ENCODE peak calls at places on chromosomes 5 and 9, in eight cellular contexts. D, R, P, V, Z, W, K and L are unnamed samples.

GRCh38 chr5:121408778-121409177 is 442.9 kb upstream of the FTMT start:
- DNase-seq in D (no peak), R (no peak), P (no peak), V (no peak), Z (no peak), W (no peak), K (no peak), L (no peak)

GRCh38 chr5:19855453-19855852 is 132.5 kb downstream of the CDH18 start:
- DNase-seq in D (no peak), R (no peak), P (peak), V (no peak), Z (no peak), W (no peak), K (no peak), L (no peak)

GRCh38 chr5:73170522-73170921 is 2.5 kb upstream of the TMEM174 start:
- DNase-seq in D (peak), R (no peak), P (no peak), V (peak), Z (peak), W (no peak), K (peak), L (no peak)

GRCh38 chr9:16625106-16625505 is 245.4 kb downstream of the BNC2 start:
- DNase-seq in D (no peak), R (no peak), P (no peak), V (no peak), Z (no peak), W (no peak), K (no peak), L (no peak)

GRCh38 chr9:98634680-98635079 is 74.1 kb downstream of the GABBR2 start:
- DNase-seq in D (no peak), R (no peak), P (no peak), V (no peak), Z (no peak), W (no peak), K (no peak), L (no peak)

GRCh38 chr9:89629096-89629976 is 24.5 kb downstream of the GADD45G start:
- DNase-seq in D (no peak), R (no peak), P (no peak), V (no peak), Z (no peak), W (no peak), K (no peak), L (no peak)

GRCh38 chr5:32942225-32942989 is 231.3 kb downstream of the NPR3 start:
- DNase-seq in D (peak), R (no peak), P (peak), V (peak), Z (peak), W (peak), K (peak), L (no peak)

GRCh38 chr9:16449331-16449730 is 421.1 kb downstream of the BNC2 start:
- DNase-seq in D (no peak), R (no peak), P (no peak), V (no peak), Z (no peak), W (no peak), K (no peak), L (no peak)

GRCh38 chr5:14914603-14915277 is 43.2 kb upstream of the ANKH start:
- DNase-seq in D (peak), R (no peak), P (no peak), V (peak), Z (no peak), W (peak), K (no peak), L (peak)

GRCh38 chr5:150352531-150353394 is 4.7 kb upstream of the TCOF1 start:
- DNase-seq in D (no peak), R (no peak), P (no peak), V (peak), Z (no peak), W (no peak), K (no peak), L (peak)

GRCh38 chr5:167587768-167588167 is 703.7 kb upstream of the WWC1 start:
- DNase-seq in D (peak), R (no peak), P (peak), V (peak), Z (no peak), W (peak), K (peak), L (peak)

GRCh38 chr9:79551586-79551985 is 20.2 kb upstream of the TLE4 start:
- DNase-seq in D (peak), R (no peak), P (no peak), V (no peak), Z (no peak), W (no peak), K (no peak), L (no peak)

GRCh38 chr9:123283048-123283408 is 14.6 kb upstream of the STRBP start:
- DNase-seq in D (no peak), R (no peak), P (no peak), V (no peak), Z (no peak), W (no peak), K (no peak), L (no peak)

GRCh38 chr9:76456202-76456926 is 2.6 kb upstream of the GCNT1 start:
- DNase-seq in D (peak), R (peak), P (peak), V (peak), Z (peak), W (peak), K (peak), L (peak)

GRCh38 chr9:34588671-34589370 is 703 bp downstream of the CNTFR start:
- DNase-seq in D (no peak), R (no peak), P (no peak), V (no peak), Z (no peak), W (no peak), K (no peak), L (no peak)

DNA sequence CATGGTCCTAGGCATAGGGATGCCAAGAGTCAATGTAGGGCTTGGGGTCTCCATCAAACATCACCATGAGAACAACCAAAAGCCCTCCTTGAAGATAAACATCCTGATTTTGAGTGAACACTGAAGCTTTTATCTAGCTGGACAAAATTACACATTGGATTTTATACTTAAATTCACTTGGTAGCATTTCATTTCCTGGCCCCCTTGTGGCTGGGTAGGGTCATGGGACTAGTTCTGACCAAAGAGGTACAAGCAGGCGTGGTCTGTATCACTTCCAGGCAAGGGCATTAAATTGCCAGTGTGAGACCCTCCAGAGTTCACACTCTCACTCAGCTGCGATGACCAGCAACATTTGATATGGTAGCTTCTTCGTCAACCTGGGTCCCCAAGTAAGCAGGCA is 320.3 kb downstream of the ACTL7B start:
- DNase-seq in D (peak), R (no peak), P (no peak), V (no peak), Z (peak), W (no peak), K (no peak), L (no peak)
- TF ChIP-seq CTCF in D (peak), R (no peak), P (peak), V (peak), Z (peak), W (peak), K (peak), L (peak)

DNA sequence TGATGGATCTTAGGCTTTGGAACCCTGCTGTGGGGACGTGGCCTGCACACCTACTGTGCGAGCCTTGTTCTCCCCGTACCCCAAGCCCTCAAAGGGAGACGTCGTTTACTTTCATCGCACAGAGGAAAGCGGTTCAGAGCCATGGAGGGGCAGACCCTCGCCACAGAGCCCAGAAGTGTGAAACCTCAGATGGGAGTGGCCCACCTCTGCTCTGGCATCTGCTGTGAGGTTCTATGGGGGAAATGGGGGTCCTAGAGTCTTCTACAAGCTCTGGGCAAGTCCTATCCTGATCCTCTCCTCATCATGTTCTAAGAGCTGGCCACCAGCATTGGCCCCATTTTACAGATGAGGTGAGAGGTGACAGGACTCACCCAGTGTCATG is 3.7 kb upstream of the RNF44 start:
- DNase-seq in D (no peak), R (peak), P (no peak), V (no peak), Z (peak), W (no peak), K (no peak), L (no peak)
- H3K4me3 ChIP-seq in D (no peak), R (no peak), P (no peak), V (no peak), Z (no peak), W (no peak), K (no peak), L (no peak)

GRCh38 chr9:74771672-74772071 is 116.0 kb downstream of the TRPM6 start:
- DNase-seq in D (no peak), R (no peak), P (no peak), V (no peak), Z (no peak), W (no peak), K (no peak), L (no peak)

GRCh38 chr9:74770508-74771261 is 117.0 kb downstream of the TRPM6 start:
- DNase-seq in D (peak), R (no peak), P (peak), V (peak), Z (peak), W (no peak), K (peak), L (no peak)

GRCh38 chr9:74772126-74772525 is 115.6 kb downstream of the TRPM6 start:
- DNase-seq in D (no peak), R (no peak), P (no peak), V (no peak), Z (no peak), W (no peak), K (no peak), L (no peak)

GRCh38 chr9:74773886-74774479 is 113.7 kb downstream of the TRPM6 start:
- DNase-seq in D (peak), R (peak), P (peak), V (peak), Z (peak), W (peak), K (peak), L (peak)

GRCh38 chr9:74771262-74771585 is 116.5 kb downstream of the TRPM6 start:
- DNase-seq in D (no peak), R (no peak), P (no peak), V (no peak), Z (no peak), W (no peak), K (no peak), L (no peak)
- TF ChIP-seq CTCF in D (no peak), R (no peak), P (peak), V (no peak), Z (no peak), W (no peak), K (no peak), L (no peak)

DNA sequence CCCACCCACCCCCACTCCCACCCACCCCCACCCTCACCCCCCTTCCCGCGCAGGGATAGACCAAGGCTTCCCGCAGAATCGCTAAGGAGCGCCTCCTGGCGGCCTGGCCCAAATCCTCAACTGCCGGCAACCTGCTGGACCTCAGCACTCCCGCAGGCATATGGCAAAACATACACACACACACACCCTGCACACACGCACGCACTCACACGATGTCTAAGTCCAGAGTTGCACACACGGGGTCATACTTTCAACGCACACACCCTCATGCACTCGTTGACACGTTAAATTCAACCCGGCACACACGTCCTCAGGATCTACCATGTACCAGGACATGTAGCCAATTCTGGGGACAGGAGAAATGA is 1.7 kb downstream of the CPLX2 start:
- DNase-seq in D (no peak), R (no peak), P (peak), V (no peak), Z (no peak), W (no peak), K (peak), L (no peak)
- H3K4me3 ChIP-seq in D (no peak), R (no peak), P (no peak), V (no peak), Z (no peak), W (no peak), K (peak), L (no peak)

GRCh38 chr5:148514344-148514743 is 130.6 kb downstream of the FBXO38 start:
- DNase-seq in D (no peak), R (no peak), P (no peak), V (no peak), Z (no peak), W (no peak), K (no peak), L (no peak)
- TF ChIP-seq CTCF in D (no peak), R (no peak), P (no peak), V (no peak), Z (no peak), W (no peak), K (no peak), L (no peak)

GRCh38 chr5:154485092-154485491 is 7.1 kb upstream of the HAND1 start:
- DNase-seq in D (no peak), R (no peak), P (no peak), V (no peak), Z (no peak), W (no peak), K (no peak), L (no peak)

GRCh38 chr5:154484393-154484944 is 6.4 kb upstream of the HAND1 start:
- DNase-seq in D (no peak), R (no peak), P (no peak), V (no peak), Z (no peak), W (no peak), K (no peak), L (no peak)

GRCh38 chr5:154487541-154487940 is 9.5 kb upstream of the HAND1 start:
- DNase-seq in D (no peak), R (no peak), P (no peak), V (no peak), Z (no peak), W (no peak), K (no peak), L (no peak)

GRCh38 chr5:154485850-154486426 is 7.9 kb upstream of the HAND1 start:
- DNase-seq in D (no peak), R (no peak), P (no peak), V (no peak), Z (no peak), W (no peak), K (no peak), L (no peak)

GRCh38 chr5:154486427-154486866 is 8.4 kb upstream of the HAND1 start:
- DNase-seq in D (no peak), R (no peak), P (no peak), V (no peak), Z (no peak), W (no peak), K (no peak), L (no peak)
- H3K4me3 ChIP-seq in D (no peak), R (no peak), P (no peak), V (no peak), Z (no peak), W (no peak), K (no peak), L (no peak)

GRCh38 chr5:127572930-127573329 is 55.5 kb downstream of the PRRC1 start:
- DNase-seq in D (peak), R (no peak), P (no peak), V (no peak), Z (no peak), W (no peak), K (peak), L (peak)
- TF ChIP-seq CTCF in D (peak), R (no peak), P (no peak), V (peak), Z (peak), W (peak), K (peak), L (no peak)

GRCh38 chr9:130186051-130186450 is 13.8 kb downstream of the NCS1 start:
- DNase-seq in D (no peak), R (no peak), P (no peak), V (peak), Z (no peak), W (no peak), K (no peak), L (peak)
- H3K4me3 ChIP-seq in D (no peak), R (no peak), P (no peak), V (no peak), Z (no peak), W (no peak), K (no peak), L (peak)

GRCh38 chr9:130732131-130732530 is 38.6 kb downstream of the EXOSC2 start:
- DNase-seq in D (peak), R (no peak), P (no peak), V (no peak), Z (no peak), W (no peak), K (peak), L (no peak)
- TF ChIP-seq CTCF in D (no peak), R (no peak), P (peak), V (peak), Z (no peak), W (peak), K (no peak), L (no peak)

GRCh38 chr5:72009280-72009679 is 98.0 kb upstream of the MAP1B start:
- DNase-seq in D (no peak), R (no peak), P (no peak), V (no peak), Z (no peak), W (no peak), K (no peak), L (no peak)
- H3K4me3 ChIP-seq in D (no peak), R (no peak), P (no peak), V (no peak), Z (no peak), W (no peak), K (no peak), L (no peak)